ENCODE peak calls at places on chromosomes 12 and 14, in eight cellular contexts. E is upper lobe of right lung; L is uterus; G is CD8-positive, alpha-beta T cell; N is cardiac muscle cell; K is A549; H is thoracic aorta; A is adrenal gland. D is an unnamed sample.

GRCh38 chr14:92513966-92514843 is 624 bp downstream of the RIN3 start:
- DNase-seq in E (peak; percentile 76), L (peak; percentile 31), G (peak; percentile 36), N (peak; percentile 43), K (peak; percentile 40), H (no peak), A (no peak), D (peak; percentile 78)

GRCh38 chr12:46896680-46897079 is 70.9 kb upstream of the SLC38A4 start:
- DNase-seq in E (no peak), L (no peak), G (no peak), N (no peak), K (no peak), H (no peak), A (no peak), D (no peak)

GRCh38 chr12:19238520-19238919 is 109.0 kb downstream of the PLEKHA5 start:
- DNase-seq in E (no peak), L (no peak), G (no peak), N (no peak), K (no peak), H (no peak), A (no peak), D (no peak)

GRCh38 chr12:109276160-109276559 is 32.9 kb downstream of the FOXN4 start:
- DNase-seq in E (no peak), L (no peak), G (no peak), N (no peak), K (no peak), H (no peak), A (no peak), D (no peak)

GRCh38 chr12:52217223-52217622 is 15.8 kb upstream of the KRT7 start:
- DNase-seq in E (peak; percentile 92), L (no peak), G (no peak), N (no peak), K (no peak), H (no peak), A (peak; percentile 63), D (no peak)

GRCh38 chr12:103858953-103859601 is 18.0 kb upstream of the NT5DC3 start:
- DNase-seq in E (no peak), L (peak; percentile 84), G (no peak), N (peak; percentile 87), K (peak; percentile 73), H (peak; percentile 58), A (peak; percentile 79), D (peak; percentile 92)

GRCh38 chr12:59459966-59460365 is 135.9 kb upstream of the SLC16A7 start:
- DNase-seq in E (no peak), L (no peak), G (no peak), N (peak; percentile 29), K (no peak), H (no peak), A (no peak), D (no peak)

GRCh38 chr12:109760031-109760929 is 46.7 kb downstream of the FAM222A start:
- DNase-seq in E (peak; percentile 88), L (no peak), G (no peak), N (no peak), K (no peak), H (no peak), A (peak; percentile 90), D (peak; percentile 53)

GRCh38 chr12:79006306-79006705 is 141.7 kb downstream of the SYT1 start:
- DNase-seq in E (no peak), L (no peak), G (no peak), N (peak; percentile 12), K (no peak), H (no peak), A (no peak), D (no peak)

GRCh38 chr14:38107216-38107631 is 100.5 kb upstream of the SSTR1 start:
- DNase-seq in E (no peak), L (no peak), G (no peak), N (no peak), K (no peak), H (no peak), A (no peak), D (no peak)

GRCh38 chr12:94818970-94819369 is 168.6 kb upstream of the TMCC3 start:
- DNase-seq in E (no peak), L (no peak), G (no peak), N (no peak), K (no peak), H (no peak), A (no peak), D (no peak)

GRCh38 chr12:132354982-132355680 is 25.7 kb upstream of the GALNT9 start:
- DNase-seq in E (peak; percentile 64), L (no peak), G (no peak), N (no peak), K (no peak), H (no peak), A (no peak), D (no peak)

GRCh38 chr14:26963696-26964095 is 365.9 kb upstream of the NOVA1 start:
- DNase-seq in E (no peak), L (peak; percentile 37), G (no peak), N (peak; percentile 60), K (no peak), H (no peak), A (no peak), D (no peak)

GRCh38 chr14:44700184-44700583 is 193.1 kb upstream of the FSCB start:
- DNase-seq in E (no peak), L (no peak), G (no peak), N (peak; percentile 43), K (no peak), H (no peak), A (no peak), D (no peak)

GRCh38 chr14:54337314-54337713 is 59.5 kb upstream of the CDKN3 start:
- DNase-seq in E (no peak), L (no peak), G (no peak), N (no peak), K (no peak), H (no peak), A (no peak), D (no peak)

GRCh38 chr12:101781834-101782543 is 42.7 kb upstream of the SYCP3 start:
- DNase-seq in E (no peak), L (no peak), G (no peak), N (peak; percentile 50), K (no peak), H (no peak), A (no peak), D (no peak)

GRCh38 chr12:34166427-34167060 is 144.2 kb downstream of the ALG10 start:
- DNase-seq in E (no peak), L (no peak), G (no peak), N (no peak), K (no peak), H (no peak), A (no peak), D (no peak)

GRCh38 chr12:124032265-124032886 is 59.4 kb downstream of the ZNF664 start:
- DNase-seq in E (no peak), L (peak; percentile 58), G (no peak), N (peak; percentile 83), K (peak; percentile 89), H (no peak), A (peak; percentile 56), D (no peak)

GRCh38 chr12:34398366-34398705 is 376.0 kb downstream of the ALG10 start:
- DNase-seq in E (peak; percentile 53), L (peak; percentile 4), G (no peak), N (no peak), K (no peak), H (no peak), A (peak; percentile 2), D (peak; percentile 55)

GRCh38 chr12:46263140-46264017 is 5.5 kb downstream of the SLC38A1 start:
- DNase-seq in E (no peak), L (no peak), G (no peak), N (no peak), K (no peak), H (no peak), A (no peak), D (no peak)

GRCh38 chr12:67415473-67415872 is 146.3 kb downstream of the CAND1 start:
- DNase-seq in E (no peak), L (no peak), G (no peak), N (peak; percentile 64), K (no peak), H (no peak), A (peak; percentile 55), D (no peak)

GRCh38 chr14:97120204-97121120 is 323.3 kb downstream of the VRK1 start:
- DNase-seq in E (no peak), L (no peak), G (peak; percentile 22), N (no peak), K (no peak), H (no peak), A (no peak), D (no peak)

GRCh38 chr14:87081004-87081403 is 912.0 kb downstream of the GALC start:
- DNase-seq in E (no peak), L (no peak), G (no peak), N (no peak), K (no peak), H (no peak), A (no peak), D (no peak)
- TF ChIP-seq CTCF in E (no peak), L (no peak), G (no peak), N (no peak), K (no peak), H (no peak), A (no peak), D (no peak)

GRCh38 chr14:25250516-25250915 is 200.6 kb upstream of the STXBP6 start:
- DNase-seq in E (no peak), L (no peak), G (no peak), N (no peak), K (no peak), H (no peak), A (no peak), D (no peak)
- H3K27ac ChIP-seq in E (no peak overlapping the region), L (no peak overlapping the region), G (no peak overlapping the region), N (no peak overlapping the region), K (no peak overlapping the region), H (no peak overlapping the region), A (no peak overlapping the region), D (no peak overlapping the region)

DNA sequence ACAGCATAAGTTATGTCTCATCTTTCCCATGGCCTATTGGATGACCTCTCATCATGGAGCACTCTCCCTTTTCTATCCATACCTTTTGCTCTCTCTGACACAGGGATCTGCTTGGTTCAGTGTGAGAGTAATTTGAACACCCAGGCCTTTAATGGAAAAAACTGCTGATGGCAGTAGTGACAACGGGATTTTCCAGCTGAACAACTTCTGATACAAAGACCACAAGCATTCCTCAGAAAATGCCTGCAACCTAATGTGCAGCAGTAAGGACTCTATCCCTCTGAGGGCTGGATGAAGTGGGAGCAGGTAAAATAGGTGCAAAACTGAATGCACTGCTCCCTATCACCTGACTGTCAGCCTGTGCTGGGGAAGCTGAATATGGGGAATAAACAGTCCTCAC is 51.0 kb downstream of the KANSL2 start:
- DNase-seq in E (no peak), L (no peak), G (no peak), N (no peak), K (no peak), H (no peak), A (no peak), D (no peak)
- TF ChIP-seq CTCF in E (no peak), L (no peak), G (no peak), N (no peak), K (no peak), H (no peak), A (no peak), D (no peak)

DNA sequence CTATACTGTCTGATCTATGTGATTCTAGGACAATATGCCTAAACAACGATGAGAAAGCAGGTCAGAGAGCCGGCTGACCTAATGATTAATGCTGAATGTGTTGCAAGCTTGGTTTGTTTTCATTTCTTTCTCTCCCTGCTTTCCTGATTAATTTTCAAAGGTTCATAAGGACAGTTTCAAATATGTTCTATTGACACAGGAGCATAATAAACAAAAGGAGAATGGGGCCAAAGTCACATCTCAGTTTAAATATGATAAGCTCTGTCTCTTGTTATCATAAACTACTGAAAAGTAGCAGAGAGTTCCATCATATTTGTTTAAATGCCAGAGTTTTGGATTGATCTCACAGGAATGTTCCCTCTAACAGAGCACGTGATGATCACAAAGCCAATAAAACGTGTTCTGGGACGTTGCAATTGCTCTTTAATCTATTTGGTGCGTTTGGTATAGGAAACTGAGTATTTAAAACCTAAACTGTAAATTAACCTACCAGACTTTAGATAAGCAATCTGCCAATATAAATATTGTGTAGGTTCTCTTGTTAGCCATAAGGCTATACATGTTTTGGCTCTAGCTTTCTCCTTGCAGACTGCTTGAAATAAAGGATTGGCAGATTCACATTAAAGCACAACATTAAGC is 3.7 kb upstream of the HSD17B6 start:
- DNase-seq in E (no peak), L (no peak), G (no peak), N (no peak), K (no peak), H (no peak), A (no peak), D (no peak)
- H3K27ac ChIP-seq in E (no peak overlapping the region), L (no peak overlapping the region), G (no peak overlapping the region), N (no peak overlapping the region), K (no peak overlapping the region), H (no peak overlapping the region), A (peak overlapping the region; percentile 25), D (no peak overlapping the region)